ENCODE peak calls at places on chromosomes 7 and 10, in six cellular contexts. L is esophagus squamous epithelium, T is uterus, U is ovary, R is transverse colon, H is gastrocnemius medialis. S is an unnamed sample.

GRCh38 chr7:148481147-148481526 is 109.4 kb upstream of the C7orf33 start:
- DNase-seq in L (no peak), T (no peak), H (no peak), U (no peak), R (no peak), S (no peak)

GRCh38 chr10:77082601-77083252 is 554.9 kb downstream of the KCNMA1 start:
- DNase-seq in R (no peak), H (no peak), U (no peak), T (no peak), L (no peak), S (no peak)

GRCh38 chr7:105760549-105761447 is 115.6 kb downstream of the ATXN7L1 start:
- DNase-seq in U (no peak), L (no peak), H (no peak), R (no peak), T (no peak), S (no peak)

GRCh38 chr10:132309879-132310591 is 2.3 kb upstream of the STK32C start:
- DNase-seq in U (peak), T (no peak), R (no peak), H (no peak), L (no peak), S (no peak)

GRCh38 chr10:31878486-31878885 is 50.1 kb downstream of the ARHGAP12 start:
- DNase-seq in H (no peak), T (no peak), L (no peak), R (no peak), U (no peak), S (no peak)

GRCh38 chr10:96370575-96371157 is 11.9 kb upstream of the OPALIN start:
- DNase-seq in L (no peak), T (peak), U (no peak), R (peak), H (peak), S (peak)

GRCh38 chr10:71597821-71598498 is 121.6 kb downstream of the C10orf105 start:
- DNase-seq in U (peak), L (no peak), T (peak), R (peak), H (peak), S (no peak)

GRCh38 chr10:124917168-124917938 is 24.6 kb upstream of the ZRANB1 start:
- DNase-seq in H (peak), R (peak), U (peak), L (no peak), T (peak), S (peak)

GRCh38 chr10:79023489-79024162 is 45.1 kb upstream of the ZMIZ1 start:
- DNase-seq in H (peak), L (no peak), T (no peak), U (peak), R (no peak), S (peak)

GRCh38 chr10:122294511-122295422 is 23.7 kb downstream of the BTBD16 start:
- DNase-seq in L (no peak), T (no peak), H (no peak), U (no peak), R (no peak), S (no peak)

GRCh38 chr7:151745090-151745638 is 131.8 kb downstream of the PRKAG2 start:
- DNase-seq in U (no peak), L (no peak), H (peak), T (no peak), R (peak), S (peak)
- TF ChIP-seq POLR2A in U (no peak), L (no peak), H (peak), T (no peak), R (no peak), S (no peak)

DNA sequence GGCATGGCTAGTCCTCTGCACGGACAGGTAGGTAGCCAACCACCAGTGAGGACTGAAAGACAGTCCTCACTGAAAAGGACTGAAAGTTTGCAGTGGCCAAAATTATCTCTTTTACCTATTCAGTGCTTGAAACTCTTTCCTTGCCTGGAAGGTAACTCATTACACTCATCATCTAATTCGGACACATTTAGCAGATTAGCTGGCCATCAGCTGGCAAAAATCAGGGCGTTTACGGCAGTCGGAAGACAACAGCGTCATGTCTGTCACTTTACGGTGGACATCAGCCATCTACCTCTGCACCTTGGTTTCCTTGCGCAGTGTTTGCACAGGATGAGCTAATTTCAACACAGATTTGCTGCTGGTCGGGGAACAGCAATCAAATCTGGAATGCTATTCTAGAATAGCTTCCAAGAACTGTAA is 740 bp downstream of the ANXA7 start:
- DNase-seq in T (peak), L (no peak), U (no peak), R (peak), H (peak), S (peak)
- TF ChIP-seq POLR2A in T (no peak), L (no peak), U (no peak), R (no peak), H (no peak), S (no peak)

GRCh38 chr7:7274782-7275181 is 92.4 kb downstream of the C1GALT1 start:
- DNase-seq in U (no peak), T (no peak), H (no peak), R (no peak), L (no peak), S (peak)
- TF ChIP-seq POLR2A in U (no peak), T (no peak), H (no peak), R (no peak), L (no peak), S (no peak)

DNA sequence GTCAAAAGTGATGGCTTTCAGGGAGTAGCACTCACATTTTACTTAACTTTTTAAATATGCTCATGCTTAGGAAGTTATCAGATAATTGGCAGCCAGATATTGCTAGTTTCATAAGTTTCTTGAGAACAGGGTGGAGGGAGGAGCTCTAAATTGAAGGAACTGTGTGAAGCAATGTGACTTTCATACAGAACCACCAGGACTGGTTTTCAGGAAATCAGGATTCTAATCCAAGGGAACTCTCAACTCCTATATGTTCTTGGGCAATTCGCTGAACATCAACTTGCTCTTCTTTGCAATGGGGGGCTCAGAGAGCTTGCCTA is 2.8 kb upstream of the C7orf25 start:
- DNase-seq in R (no peak), H (no peak), L (no peak), T (no peak), U (no peak), S (peak)
- TF ChIP-seq POLR2A in R (no peak), H (no peak), L (no peak), T (no peak), U (no peak), S (no peak)

GRCh38 chr7:41702635-41703371 is at the start of gene INHBA:
- DNase-seq in R (no peak), L (no peak), T (peak), H (no peak), U (no peak), S (no peak)
- TF ChIP-seq POLR2A in R (no peak), L (no peak), T (no peak), H (no peak), U (no peak), S (no peak)

DNA sequence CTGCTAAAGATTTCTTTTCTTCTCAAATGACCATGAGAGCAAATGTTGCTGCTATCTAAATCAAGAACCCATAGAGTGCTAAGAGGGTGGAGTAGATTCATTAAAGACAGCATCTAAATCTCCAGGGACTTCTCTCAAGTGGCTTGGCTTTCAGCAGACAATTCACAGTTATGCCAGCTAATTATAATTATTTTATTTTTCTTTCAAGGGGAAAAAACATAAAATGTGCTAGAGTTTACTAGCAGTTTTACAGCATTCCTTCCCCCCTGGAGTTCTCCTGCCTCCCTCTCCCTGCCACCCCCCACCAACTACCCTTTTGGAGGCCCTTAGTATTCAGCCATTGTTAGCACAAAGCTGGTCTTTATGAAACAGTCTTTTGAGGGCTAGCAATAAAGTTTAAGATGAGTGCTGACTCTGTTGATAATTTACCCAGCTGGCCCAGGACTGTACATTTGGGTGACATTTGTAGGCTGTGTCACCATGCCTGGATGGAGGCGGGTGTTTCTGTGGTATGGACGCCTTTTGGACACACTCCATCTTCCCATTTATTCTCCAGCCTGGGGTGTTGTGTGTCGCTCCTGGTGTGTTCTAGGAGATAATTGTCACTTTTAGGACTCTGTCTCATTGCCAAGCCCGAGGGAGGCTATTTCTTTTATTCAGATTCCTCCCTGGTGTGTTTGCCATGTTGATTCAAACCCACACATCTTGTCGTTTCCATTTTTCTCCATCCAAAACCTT is 160.2 kb downstream of the CREB5 start:
- DNase-seq in L (no peak), R (no peak), T (no peak), U (no peak), H (no peak), S (no peak)
- TF ChIP-seq POLR2A in L (no peak), R (no peak), T (no peak), U (no peak), H (no peak), S (no peak)